ENCODE peak calls at places on chromosomes 12 and 14, in five cellular contexts. O is neural crest cell, W is head of caudate nucleus, U is activated T-cell treated with anti-CD3 and anti-CD28 coated beads for 4 hours, Q is tibial artery. J is an unnamed sample.

GRCh38 chr12:68761442-68761812 is 15.5 kb downstream of the SLC35E3 start:
- DNase-seq in O (no peak), W (no peak), U (no peak), Q (no peak), J (no peak)

GRCh38 chr12:459430-460258 is at the start of gene B4GALNT3:
- DNase-seq in O (peak), W (peak), U (peak), Q (peak), J (peak)

GRCh38 chr14:54106802-54107377 is 150.3 kb upstream of the BMP4 start:
- DNase-seq in O (no peak), W (no peak), U (no peak), Q (no peak), J (no peak)

GRCh38 chr14:65940056-65940735 is 527.7 kb downstream of the FUT8 start:
- DNase-seq in O (peak), W (no peak), U (no peak), Q (no peak), J (no peak)

GRCh38 chr12:111546758-111547383 is 52.2 kb downstream of the ATXN2 start:
- DNase-seq in O (no peak), W (no peak), U (no peak), Q (no peak), J (no peak)

GRCh38 chr12:116318738-116319050 is 41.2 kb upstream of the MED13L start:
- DNase-seq in O (no peak), W (no peak), U (no peak), Q (no peak), J (no peak)

GRCh38 chr14:49769171-49769570 is 1.2 kb downstream of the KLHDC2 start:
- DNase-seq in O (no peak), W (no peak), U (no peak), Q (no peak), J (no peak)

GRCh38 chr12:121214855-121215745 is 5.2 kb downstream of the P2RX4 start:
- DNase-seq in O (no peak), W (no peak), U (no peak), Q (no peak), J (no peak)

GRCh38 chr12:34304001-34304400 is 281.7 kb downstream of the ALG10 start:
- DNase-seq in O (no peak), W (no peak), U (no peak), Q (no peak), J (no peak)

GRCh38 chr12:120497524-120498150 is 1.7 kb downstream of the DYNLL1 start:
- DNase-seq in O (no peak), W (no peak), U (no peak), Q (no peak), J (no peak)